ENCODE peak calls at places on chromosome 15, in four cellular contexts. J is GM12891, G is esophagus squamous epithelium, F is IMR-90. S is an unnamed sample.
A peak's percentile ranks its signal among the peaks of the same experiment; 100 is the strongest.

GRCh38 chr15:68572921-68573320 is 5.9 kb upstream of the CORO2B start:
- DNase-seq in G (no peak), J (no peak), F (no peak), S (no peak)

GRCh38 chr15:46091860-46092450 is 457.1 kb downstream of the SQOR start:
- DNase-seq in F (peak; percentile 47), G (no peak), J (no peak), S (peak; percentile 3)

GRCh38 chr15:73922186-73923151 is 3.8 kb upstream of the LOXL1 start:
- DNase-seq in G (no peak), F (peak; percentile 70), J (no peak), S (no peak)

GRCh38 chr15:95409924-95410323 is 920.6 kb upstream of the NR2F2 start:
- DNase-seq in F (peak; percentile 32), J (no peak), G (no peak), S (no peak)

GRCh38 chr15:42031211-42031915 is 10.5 kb upstream of the PLA2G4E start:
- DNase-seq in F (no peak), J (no peak), G (no peak), S (no peak)

GRCh38 chr15:77455696-77456293 is 35.1 kb downstream of the HMG20A start:
- DNase-seq in F (peak; percentile 87), J (no peak), G (no peak), S (no peak)

GRCh38 chr15:41928637-41929620 is 35.1 kb upstream of the SPTBN5 start:
- DNase-seq in F (no peak), G (no peak), J (no peak), S (no peak)

GRCh38 chr15:88401972-88402656 is 65.1 kb downstream of the MRPL46 start:
- DNase-seq in F (no peak), G (no peak), J (no peak), S (no peak)

GRCh38 chr15:60914360-60914759 is 314.7 kb downstream of the RORA start:
- DNase-seq in F (no peak), G (no peak), J (no peak), S (no peak)

GRCh38 chr15:45670511-45670910 is 35.7 kb downstream of the SQOR start:
- DNase-seq in G (no peak), J (no peak), F (peak; percentile 30), S (no peak)

GRCh38 chr15:48992096-48992495 is 28.4 kb upstream of the SHC4 start:
- DNase-seq in G (no peak), F (no peak), J (no peak), S (no peak)

GRCh38 chr15:79881254-79881653 is 15.6 kb downstream of the MTHFS start:
- DNase-seq in G (no peak), F (no peak), J (no peak), S (no peak)

GRCh38 chr15:78306176-78306774 is 6.9 kb upstream of the SKIC8 start:
- DNase-seq in G (no peak), J (no peak), F (peak; percentile 76), S (no peak)

GRCh38 chr15:39409876-39410505 is 170.9 kb upstream of the THBS1 start:
- DNase-seq in J (no peak), G (no peak), F (no peak), S (no peak)

GRCh38 chr15:47951761-47952160 is 169.0 kb upstream of the SLC24A5 start:
- DNase-seq in G (no peak), J (no peak), F (no peak), S (no peak)

GRCh38 chr15:75224281-75224680 is 22.6 kb downstream of the C15orf39 start:
- DNase-seq in G (no peak), F (no peak), J (no peak), S (no peak)

GRCh38 chr15:95940431-95940985 is 390.0 kb upstream of the NR2F2 start:
- DNase-seq in J (no peak), G (no peak), F (no peak), S (no peak)

GRCh38 chr15:40763801-40764765 is at the start of gene GCHFR:
- DNase-seq in F (peak; percentile 47), G (no peak), J (peak; percentile 82), S (no peak)

GRCh38 chr15:89630260-89630659 is 25.0 kb downstream of the KIF7 start:
- DNase-seq in J (no peak), G (no peak), F (no peak), S (no peak)

GRCh38 chr15:40058476-40059140 is 19.6 kb upstream of the SRP14 start:
- DNase-seq in J (no peak), G (no peak), F (peak; percentile 76), S (no peak)

GRCh38 chr15:41990691-41991090 is 18.3 kb upstream of the EHD4 start:
- DNase-seq in F (no peak), G (no peak), J (no peak), S (no peak)

GRCh38 chr15:38207591-38207990 is 45.0 kb upstream of the SPRED1 start:
- DNase-seq in G (no peak), F (no peak), J (no peak), S (no peak)

GRCh38 chr15:60713096-60714084 is 234.4 kb upstream of the ICE2 start:
- DNase-seq in F (peak; percentile 81), G (no peak), J (no peak), S (no peak)

GRCh38 chr15:53786421-53786820 is 27.0 kb upstream of the WDR72 start:
- DNase-seq in F (no peak), J (no peak), G (no peak), S (no peak)

GRCh38 chr15:57635300-57635944 is 43.7 kb downstream of the MYZAP start:
- DNase-seq in G (no peak), J (no peak), F (no peak), S (no peak)

GRCh38 chr15:57217716-57218598 is 158.3 kb upstream of the CGNL1 start:
- DNase-seq in F (no peak), J (no peak), G (no peak), S (no peak)

GRCh38 chr15:79635897-79636596 is 203.9 kb downstream of the MINAR1 start:
- DNase-seq in J (no peak), G (no peak), F (peak; percentile 14), S (no peak)

GRCh38 chr15:67945951-67946700 is 106.3 kb upstream of the RNU6-1 start:
- DNase-seq in F (peak; percentile 44), G (no peak), J (no peak), S (no peak)

GRCh38 chr15:50686468-50687301 is at the start of gene TRPM7:
- DNase-seq in G (peak; percentile 62), F (peak; percentile 81), J (peak; percentile 82), S (peak; percentile 64)
- TF ChIP-seq POLR2A in G (no peak), F (peak; percentile 79), J (peak; percentile 89), S (peak; percentile 76)

GRCh38 chr15:99507732-99508571 is 57.8 kb upstream of the MEF2A start:
- DNase-seq in F (no peak), G (no peak), J (no peak), S (no peak)

GRCh38 chr15:99507016-99507731 is 58.6 kb upstream of the MEF2A start:
- DNase-seq in J (no peak), G (no peak), F (peak; percentile 88), S (no peak)

GRCh38 chr15:99509686-99510461 is 55.9 kb upstream of the MEF2A start:
- DNase-seq in J (no peak), F (no peak), G (no peak), S (no peak)

GRCh38 chr15:99506399-99506798 is 59.4 kb upstream of the MEF2A start:
- DNase-seq in G (no peak), F (no peak), J (no peak), S (no peak)

GRCh38 chr15:99508807-99509311 is 56.9 kb upstream of the MEF2A start:
- DNase-seq in G (no peak), F (no peak), J (no peak), S (no peak)
- TF ChIP-seq POLR2A in G (no peak), F (no peak), J (no peak), S (no peak)

DNA sequence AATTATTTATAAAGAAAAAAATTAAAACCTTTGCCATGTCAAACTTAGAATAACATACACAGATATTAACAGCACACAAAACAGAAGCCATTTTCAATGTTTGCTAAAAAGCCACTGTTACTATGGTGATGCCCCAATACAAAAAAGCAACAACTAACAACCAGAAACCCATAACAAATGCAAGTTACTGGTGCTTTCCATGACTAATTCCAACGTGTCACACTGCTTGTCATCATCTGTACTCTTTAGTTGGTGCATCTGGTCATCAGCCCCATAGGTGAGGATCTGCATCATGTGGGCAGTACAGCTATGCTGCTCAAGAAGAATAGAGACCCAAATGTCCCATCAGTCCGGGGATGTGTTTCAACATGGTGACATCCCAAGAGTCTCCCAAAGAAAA is 52.8 kb downstream of the ATP8B4 start:
- DNase-seq in F (peak; percentile 32), G (no peak), J (no peak), S (no peak)
- TF ChIP-seq POLR2A in F (no peak), G (no peak), J (no peak), S (no peak)

GRCh38 chr15:63503739-63504246 is 600 bp upstream of the USP3 start:
- DNase-seq in J (no peak), G (no peak), F (peak; percentile 93), S (no peak)
- TF ChIP-seq POLR2A in J (peak; percentile 74), G (no peak), F (peak; percentile 85), S (no peak)

GRCh38 chr15:66356359-66357236 is at the start of gene TIPIN:
- DNase-seq in G (peak; percentile 80), F (peak; percentile 95), J (peak; percentile 81), S (peak; percentile 83)
- TF ChIP-seq POLR2A in G (no peak), F (peak; percentile 46), J (peak; percentile 85), S (peak; percentile 82)

GRCh38 chr15:24955549-24955929 is 752 bp downstream of the SNRPN start:
- DNase-seq in G (no peak), J (no peak), F (no peak), S (no peak)

GRCh38 chr15:24954783-24955548 is at the start of the genes SNRPN and SNURF:
- DNase-seq in F (peak; percentile 78), J (peak; percentile 27), G (peak; percentile 20), S (peak; percentile 15)

GRCh38 chr15:24961967-24962366 is 7.2 kb downstream of the SNRPN start:
- DNase-seq in J (no peak), G (no peak), F (no peak), S (no peak)

GRCh38 chr15:24957691-24958090 is 2.9 kb downstream of the SNRPN start:
- DNase-seq in J (no peak), F (no peak), G (no peak), S (no peak)

GRCh38 chr15:24956131-24956838 is 1.5 kb downstream of the SNRPN start:
- DNase-seq in J (peak; percentile 30), F (peak; percentile 74), G (no peak), S (peak; percentile 8)
- TF ChIP-seq POLR2A in J (peak; percentile 35), F (no peak), G (no peak), S (no peak)

S was measured in H54.